ENCODE peak calls at places on chromosomes 5 and 9, in five cellular contexts. B is fibroblast of the aortic adventitia, E is colonic mucosa, X is foreskin fibroblast, V is AG04449. M is an unnamed sample.

GRCh38 chr5:119243888-119244287 is 111.9 kb upstream of the TNFAIP8 start:
- DNase-seq in E (no peak), X (no peak), B (no peak), V (no peak), M (no peak)

GRCh38 chr5:111375645-111376044 is 136.7 kb downstream of the STARD4 start:
- DNase-seq in E (no peak), B (no peak), X (no peak), V (no peak), M (no peak)

GRCh38 chr5:93891491-93892480 is 150.4 kb upstream of the POU5F2 start:
- DNase-seq in B (no peak), X (no peak), E (no peak), V (no peak), M (no peak)

GRCh38 chr5:97098864-97099454 is 43.5 kb downstream of the LIX1 start:
- DNase-seq in B (no peak), X (peak; percentile 21), E (no peak), V (no peak), M (no peak)

GRCh38 chr5:72244862-72245371 is 75.1 kb downstream of the MRPS27 start:
- DNase-seq in E (no peak), V (no peak), X (peak; percentile 77), B (peak; percentile 75), M (no peak)

GRCh38 chr5:1010641-1011046 is 2.0 kb downstream of the NKD2 start:
- DNase-seq in X (no peak), E (no peak), V (no peak), B (no peak), M (no peak)

GRCh38 chr9:106682420-106682819 is 180.5 kb upstream of the ZNF462 start:
- DNase-seq in X (no peak), V (no peak), E (no peak), B (no peak), M (no peak)

GRCh38 chr9:133260334-133261102 is 14.5 kb downstream of the ABO start:
- DNase-seq in V (no peak), E (no peak), B (no peak), X (no peak), M (no peak)

GRCh38 chr5:126544087-126544740 is 50.8 kb downstream of the ALDH7A1 start:
- DNase-seq in E (peak; percentile 61), B (peak; percentile 29), V (no peak), X (peak; percentile 64), M (no peak)

GRCh38 chr5:160054831-160055230 is 45.9 kb downstream of the TTC1 start:
- DNase-seq in V (no peak), B (no peak), E (peak; percentile 72), X (peak; percentile 47), M (no peak)

GRCh38 chr9:137302176-137303030 is at the start of gene NRARP:
- DNase-seq in X (peak; percentile 92), V (no peak), B (peak; percentile 54), E (peak; percentile 95), M (no peak)

GRCh38 chr5:148909001-148909400 is 82.6 kb downstream of the ADRB2 start:
- DNase-seq in E (no peak), X (peak; percentile 90), V (peak; percentile 50), B (peak; percentile 57), M (peak; percentile 62)

GRCh38 chr9:71663216-71663615 is 105.1 kb downstream of the CEMIP2 start:
- DNase-seq in X (peak; percentile 6), V (no peak), B (peak; percentile 45), E (no peak), M (no peak)

GRCh38 chr9:76634356-76635054 is 129.7 kb upstream of the PCA3 start:
- DNase-seq in E (no peak), B (peak; percentile 76), V (peak; percentile 44), X (peak; percentile 68), M (no peak)

GRCh38 chr9:13705356-13705755 is 425.9 kb upstream of the MPDZ start:
- DNase-seq in V (no peak), E (no peak), B (peak; percentile 84), X (peak; percentile 67), M (no peak)

GRCh38 chr5:93681432-93681831 is 60.0 kb downstream of the POU5F2 start:
- DNase-seq in X (peak; percentile 33), B (no peak), V (no peak), E (no peak), M (no peak)

GRCh38 chr5:67215592-67216471 is 19.2 kb upstream of the CD180 start:
- DNase-seq in B (peak; percentile 15), X (peak; percentile 29), V (no peak), E (peak; percentile 84), M (no peak)

GRCh38 chr5:1291611-1292080 is 3.2 kb downstream of the TERT start:
- DNase-seq in V (no peak), B (no peak), E (peak; percentile 64), X (no peak), M (no peak)

GRCh38 chr5:129460951-129461815 is 1.1 kb downstream of the ADAMTS19 start:
- DNase-seq in E (peak; percentile 52), B (peak; percentile 1), X (peak; percentile 77), V (no peak), M (no peak)

GRCh38 chr5:124634820-124635323 is 111.6 kb downstream of the ZNF608 start:
- DNase-seq in X (peak; percentile 81), E (no peak), V (no peak), B (peak; percentile 39), M (no peak)

GRCh38 chr9:114852050-114852594 is 46.3 kb upstream of the TNFSF15 start:
- DNase-seq in E (peak; percentile 25), X (peak; percentile 72), V (peak; percentile 44), B (peak; percentile 83), M (no peak)

GRCh38 chr9:128429505-128430086 is 8.9 kb downstream of the CERCAM start:
- DNase-seq in X (no peak), E (no peak), B (no peak), V (no peak), M (no peak)

GRCh38 chr5:127303404-127303803 is 12.8 kb downstream of the MEGF10 start:
- DNase-seq in E (no peak), B (no peak), V (no peak), X (no peak), M (no peak)

GRCh38 chr5:157162919-157163510 is 3.0 kb downstream of the GARIN3 start:
- DNase-seq in E (no peak), B (no peak), X (no peak), V (no peak), M (no peak)

GRCh38 chr9:129208191-129209091 is 30.4 kb upstream of the IER5L start:
- DNase-seq in V (no peak), E (no peak), X (no peak), B (no peak), M (no peak)

GRCh38 chr5:120684213-120684612 is 220.1 kb downstream of the PRR16 start:
- DNase-seq in B (peak; percentile 64), E (no peak), V (no peak), X (peak; percentile 38), M (no peak)
- TF ChIP-seq CTCF in B (peak; percentile 12), E (no peak), V (no peak), X (no peak), M (no peak)

GRCh38 chr5:172173771-172174170 is 14.3 kb downstream of the STK10 start:
- DNase-seq in E (no peak), X (peak; percentile 25), B (peak; percentile 16), V (no peak), M (no peak)
- H3K4me3 ChIP-seq in E (no peak overlapping the region), X (no peak overlapping the region), B (no peak overlapping the region), V (no peak overlapping the region), M (no peak overlapping the region)

GRCh38 chr9:87725900-87726709 is at the start of gene CTSL:
- DNase-seq in B (peak; percentile 90), X (peak; percentile 98), V (no peak), E (peak; percentile 89), M (peak; percentile 52)
- TF ChIP-seq CTCF in B (peak; percentile 11), X (no peak), V (peak; percentile 41), E (no peak), M (peak; percentile 33)

GRCh38 chr9:2623046-2623865 is 1.7 kb downstream of the VLDLR start:
- DNase-seq in E (peak; percentile 23), V (no peak), X (peak; percentile 74), B (peak; percentile 83), M (no peak)
- H3K4me3 ChIP-seq in E (peak overlapping the region; percentile 74), V (peak overlapping the region; percentile 66), X (peak overlapping the region; percentile 53), B (peak overlapping the region; percentile 84), M (peak overlapping the region; percentile 57)

M was measured in BJ.